ENCODE peak calls at places on chromosomes 6 and 20, in four cellular contexts. One of them, this sample, is unnamed.

GRCh38 chr6:111715321-111715720 is 109.6 kb upstream of the TRAF3IP2 start:
- DNase-seq in HEK293T: no peak
- DNase-seq in nucleus accumbens: no peak
- DNase-seq in neuronal stem cell: no peak
- DNase-seq in this sample: peak; percentile 58

GRCh38 chr6:142289687-142290086 is 12.1 kb upstream of the ADGRG6 start:
- DNase-seq in HEK293T: no peak
- DNase-seq in nucleus accumbens: no peak
- DNase-seq in neuronal stem cell: no peak
- DNase-seq in this sample: no peak

GRCh38 chr6:89489078-89489477 is 56.1 kb downstream of the ANKRD6 start:
- DNase-seq in HEK293T: no peak
- DNase-seq in nucleus accumbens: no peak
- DNase-seq in neuronal stem cell: no peak
- DNase-seq in this sample: no peak

GRCh38 chr6:158409451-158409850 is 97.2 kb downstream of the TULP4 start:
- DNase-seq in HEK293T: no peak
- DNase-seq in nucleus accumbens: no peak
- DNase-seq in neuronal stem cell: no peak
- DNase-seq in this sample: no peak

GRCh38 chr6:139544699-139545052 is 170.2 kb upstream of the CITED2 start:
- DNase-seq in HEK293T: no peak
- DNase-seq in nucleus accumbens: no peak
- DNase-seq in neuronal stem cell: no peak
- DNase-seq in this sample: no peak

GRCh38 chr20:48897298-48898044 is 24.0 kb upstream of the ARFGEF2 start:
- DNase-seq in HEK293T: no peak
- DNase-seq in nucleus accumbens: no peak
- DNase-seq in neuronal stem cell: no peak
- DNase-seq in this sample: no peak

GRCh38 chr6:73579851-73580246 is 59.0 kb upstream of the EEF1A1 start:
- DNase-seq in HEK293T: peak; percentile 14
- DNase-seq in nucleus accumbens: no peak
- DNase-seq in neuronal stem cell: peak; percentile 24
- DNase-seq in this sample: no peak

GRCh38 chr20:31821427-31821826 is 2.3 kb downstream of the MYLK2 start:
- DNase-seq in HEK293T: no peak
- DNase-seq in nucleus accumbens: no peak
- DNase-seq in neuronal stem cell: no peak
- DNase-seq in this sample: no peak

GRCh38 chr6:146905313-146905712 is 298.9 kb upstream of the STXBP5 start:
- DNase-seq in HEK293T: no peak
- DNase-seq in nucleus accumbens: no peak
- DNase-seq in neuronal stem cell: no peak
- DNase-seq in this sample: no peak

GRCh38 chr6:1388927-1389790 is at the start of gene FOXF2:
- DNase-seq in HEK293T: peak; percentile 69
- DNase-seq in nucleus accumbens: no peak
- DNase-seq in neuronal stem cell: peak; percentile 8
- DNase-seq in this sample: no peak

GRCh38 chr6:142361765-142362540 is 60.1 kb downstream of the ADGRG6 start:
- DNase-seq in HEK293T: no peak
- DNase-seq in nucleus accumbens: no peak
- DNase-seq in neuronal stem cell: no peak
- DNase-seq in this sample: no peak

GRCh38 chr20:25489221-25489863 is 81.9 kb downstream of the GINS1 start:
- DNase-seq in HEK293T: no peak
- DNase-seq in nucleus accumbens: no peak
- DNase-seq in neuronal stem cell: no peak
- DNase-seq in this sample: no peak

GRCh38 chr6:15364401-15365037 is 118.7 kb downstream of the JARID2 start:
- DNase-seq in HEK293T: no peak
- DNase-seq in nucleus accumbens: no peak
- DNase-seq in neuronal stem cell: no peak
- DNase-seq in this sample: no peak

GRCh38 chr6:139060332-139060731 is 31.8 kb downstream of the ABRACL start:
- DNase-seq in HEK293T: no peak
- DNase-seq in nucleus accumbens: no peak
- DNase-seq in neuronal stem cell: no peak
- DNase-seq in this sample: no peak

GRCh38 chr20:37627060-37627766 is 66.6 kb upstream of the CTNNBL1 start:
- DNase-seq in HEK293T: peak; percentile 69
- DNase-seq in nucleus accumbens: no peak
- DNase-seq in neuronal stem cell: peak; percentile 82
- DNase-seq in this sample: no peak

GRCh38 chr6:141848029-141848890 is 284.5 kb upstream of the GJE1 start:
- DNase-seq in HEK293T: no peak
- DNase-seq in nucleus accumbens: no peak
- DNase-seq in neuronal stem cell: no peak
- DNase-seq in this sample: no peak

GRCh38 chr20:3802524-3803239 is 6.6 kb downstream of the CDC25B start:
- DNase-seq in HEK293T: no peak
- DNase-seq in nucleus accumbens: no peak
- DNase-seq in neuronal stem cell: no peak
- DNase-seq in this sample: no peak

GRCh38 chr6:159042824-159043181 is 2.0 kb downstream of the TAGAP start:
- DNase-seq in HEK293T: no peak
- DNase-seq in nucleus accumbens: no peak
- DNase-seq in neuronal stem cell: no peak
- DNase-seq in this sample: no peak

This sample was measured in head of caudate nucleus.